ENCODE peak calls at places on chromosomes 13 and 19, in ten cellular contexts. L is psoas muscle; R is CD4-positive, alpha-beta T cell; B is OCI-LY7; C is pancreas; U is H9; E is tibial artery; K is GM12878; V is PC-3; H is RWPE1. S is an unnamed sample.

GRCh38 chr19:55283548-55284393 is at the start of gene BRSK1:
- DNase-seq in L (peak; percentile 53), R (peak; percentile 42), B (peak; percentile 80), C (no peak), U (peak; percentile 89), E (no peak), K (no peak), V (peak; percentile 42), H (no peak), S (no peak)

GRCh38 chr19:6481541-6482342 is at the start of gene DENND1C:
- DNase-seq in L (no peak), R (peak; percentile 71), B (peak; percentile 88), C (no peak), U (peak; percentile 61), E (no peak), K (peak; percentile 45), V (peak; percentile 35), H (no peak), S (no peak)

GRCh38 chr19:53989600-53990533 is 1.6 kb upstream of the CACNG6 start:
- DNase-seq in L (peak; percentile 83), R (no peak), B (no peak), C (no peak), U (no peak), E (no peak), K (no peak), V (no peak), H (no peak), S (no peak)

GRCh38 chr19:47063874-47064273 is 15.4 kb upstream of the TMEM160 start:
- DNase-seq in L (no peak), R (no peak), B (no peak), C (no peak), U (peak; percentile 24), E (no peak), K (no peak), V (no peak), H (no peak), S (no peak)

GRCh38 chr13:107099661-107100060 is 531.7 kb upstream of the ARGLU1 start:
- DNase-seq in L (no peak), R (no peak), B (no peak), C (no peak), U (no peak), E (no peak), K (no peak), V (peak; percentile 28), H (no peak), S (peak; percentile 18)

GRCh38 chr19:10086032-10086903 is at the start of gene SHFL:
- DNase-seq in L (peak; percentile 78), R (peak; percentile 93), B (peak; percentile 81), C (peak; percentile 66), U (peak; percentile 65), E (peak; percentile 67), K (no peak), V (peak; percentile 54), H (peak; percentile 88), S (peak; percentile 43)

GRCh38 chr13:89988206-89988605 is 1359.3 kb upstream of the MIR17HG start:
- DNase-seq in L (no peak), R (no peak), B (no peak), C (no peak), U (no peak), E (no peak), K (no peak), V (no peak), H (no peak), S (no peak)

GRCh38 chr13:113855931-113856715 is 7.8 kb downstream of the GAS6 start:
- DNase-seq in L (no peak), R (no peak), B (no peak), C (peak; percentile 7), U (no peak), E (no peak), K (no peak), V (no peak), H (no peak), S (no peak)

GRCh38 chr13:112722433-112723250 is 32.8 kb downstream of the ATP11A start:
- DNase-seq in L (no peak), R (no peak), B (no peak), C (peak; percentile 74), U (no peak), E (no peak), K (no peak), V (peak; percentile 77), H (peak; percentile 73), S (peak; percentile 77)

GRCh38 chr19:36115453-36116343 is at the start of gene TBCB:
- DNase-seq in L (no peak), R (peak; percentile 91), B (peak; percentile 60), C (no peak), U (no peak), E (peak; percentile 25), K (no peak), V (no peak), H (peak; percentile 66), S (peak; percentile 25)

DNA sequence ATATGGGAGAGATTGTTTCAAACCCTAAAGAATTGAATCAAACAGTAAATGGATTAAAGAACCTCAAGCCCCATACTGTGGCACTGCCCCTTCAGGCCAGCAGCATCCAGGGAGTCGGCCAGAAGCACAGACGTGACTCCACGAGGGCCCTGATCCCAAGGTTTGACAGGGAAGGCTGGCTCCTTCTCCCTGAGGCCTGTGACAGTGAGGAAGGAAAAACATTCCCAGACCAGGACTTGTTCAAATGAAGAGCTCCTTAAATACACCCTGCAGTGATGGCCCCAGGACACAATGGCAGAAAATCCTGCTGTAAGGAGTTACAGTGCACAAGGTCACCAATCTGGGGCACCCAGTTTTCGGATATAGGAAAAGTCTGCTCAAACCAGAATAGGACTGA is 91.0 kb downstream of the COL4A1 start:
- DNase-seq in L (no peak), R (no peak), B (no peak), C (no peak), U (no peak), E (no peak), K (no peak), V (no peak), H (no peak), S (no peak)
- H3K27ac ChIP-seq in L (peak overlapping the region; percentile 53), R (no peak overlapping the region), B (no peak overlapping the region), C (no peak overlapping the region), U (no peak overlapping the region), E (peak overlapping the region; percentile 78), K (no peak overlapping the region), V (no peak overlapping the region), H (no peak overlapping the region), S (no peak overlapping the region)

DNA sequence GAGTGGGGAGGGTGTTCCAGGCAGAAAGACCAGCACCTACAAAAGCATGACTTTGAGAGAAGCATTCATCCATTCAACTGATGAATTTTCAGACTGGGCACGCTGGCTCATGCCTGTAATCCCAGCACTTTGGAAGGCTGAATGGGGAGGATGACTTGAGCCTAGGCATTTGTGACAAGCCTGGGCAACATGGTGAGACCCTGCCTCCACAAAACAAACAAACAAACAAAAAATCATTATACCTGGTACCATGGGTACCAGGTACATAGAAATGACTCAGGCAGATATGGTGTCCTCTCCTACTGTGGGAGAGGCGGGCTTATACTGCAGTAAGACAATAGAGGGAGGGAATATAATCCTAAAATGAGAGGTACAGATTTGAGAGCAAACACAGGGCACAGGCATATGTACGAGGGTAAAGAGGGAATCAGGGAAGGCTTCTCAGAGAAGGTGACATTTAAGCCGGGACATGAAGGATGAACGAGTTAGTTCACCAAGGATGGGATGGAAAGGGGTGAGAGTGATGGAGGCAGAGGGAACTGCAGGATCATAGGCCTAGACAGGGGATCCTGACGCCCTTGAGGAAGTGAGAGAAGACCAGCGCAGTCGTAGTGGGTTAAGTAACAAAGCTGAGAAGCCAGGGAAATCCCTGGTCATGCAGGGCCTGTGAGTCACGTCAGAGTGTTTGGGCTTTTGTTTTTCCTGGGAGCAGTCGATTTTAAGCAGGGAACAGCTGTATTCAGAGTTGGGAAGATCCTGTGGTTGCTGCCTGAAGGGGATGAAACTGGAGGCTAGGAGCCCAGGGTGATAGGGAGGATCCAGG is 2.9 kb downstream of the CYP2S1 start:
- DNase-seq in L (no peak), R (no peak), B (no peak), C (no peak), U (no peak), E (no peak), K (no peak), V (no peak), H (peak; percentile 34), S (peak; percentile 87)
- H3K27ac ChIP-seq in L (no peak overlapping the region), R (no peak overlapping the region), B (no peak overlapping the region), C (no peak overlapping the region), U (no peak overlapping the region), E (no peak overlapping the region), K (no peak overlapping the region), V (no peak overlapping the region), H (peak overlapping the region; percentile 34), S (peak overlapping the region; percentile 80)

GRCh38 chr19:40055832-40056504 is at the start of gene ZNF780B:
- DNase-seq in L (peak; percentile 64), R (peak; percentile 70), B (peak; percentile 79), C (peak; percentile 46), U (peak; percentile 70), E (peak; percentile 57), K (peak; percentile 36), V (peak; percentile 49), H (peak; percentile 63), S (peak; percentile 49)
- H3K27ac ChIP-seq in L (peak within 1 kb of the TSS; percentile 84), R (peak within 1 kb of the TSS; percentile 75), B (peak within 1 kb of the TSS; percentile 8), C (no peak within 1 kb of the TSS), U (no peak within 1 kb of the TSS), E (peak within 1 kb of the TSS; percentile 64), K (peak within 1 kb of the TSS; percentile 69), V (peak within 1 kb of the TSS; percentile 20), H (peak within 1 kb of the TSS; percentile 66), S (peak within 1 kb of the TSS; percentile 7)

GRCh38 chr13:105116966-105117365 is 1418.5 kb downstream of the EFNB2 start:
- DNase-seq in L (no peak), R (no peak), B (no peak), C (no peak), U (no peak), E (no peak), K (no peak), V (no peak), H (no peak), S (no peak)
- H3K27ac ChIP-seq in L (no peak overlapping the region), R (no peak overlapping the region), B (no peak overlapping the region), C (no peak overlapping the region), U (no peak overlapping the region), E (no peak overlapping the region), K (no peak overlapping the region), V (no peak overlapping the region), H (no peak overlapping the region), S (no peak overlapping the region)

GRCh38 chr19:590396-590745 is 690 bp downstream of the HCN2 start:
- DNase-seq in L (no peak), R (peak; percentile 46), B (no peak), C (no peak), U (no peak), E (no peak), K (no peak), V (peak; percentile 11), H (no peak), S (no peak)

GRCh38 chr19:589693-590395 is at the start of gene HCN2:
- DNase-seq in L (no peak), R (no peak), B (no peak), C (no peak), U (no peak), E (no peak), K (no peak), V (no peak), H (no peak), S (no peak)

GRCh38 chr19:590750-591098 is 1.0 kb downstream of the HCN2 start:
- DNase-seq in L (no peak), R (no peak), B (no peak), C (no peak), U (no peak), E (no peak), K (no peak), V (no peak), H (no peak), S (no peak)

GRCh38 chr19:588758-589692 is 656 bp upstream of the HCN2 start:
- DNase-seq in L (no peak), R (no peak), B (peak; percentile 55), C (no peak), U (peak; percentile 54), E (no peak), K (no peak), V (no peak), H (no peak), S (no peak)

GRCh38 chr19:588093-588742 is 1.5 kb upstream of the HCN2 start:
- DNase-seq in L (no peak), R (peak; percentile 67), B (peak; percentile 49), C (peak; percentile 43), U (peak; percentile 92), E (no peak), K (no peak), V (peak; percentile 78), H (no peak), S (no peak)
- H3K27ac ChIP-seq in L (no peak overlapping the region), R (no peak overlapping the region), B (no peak overlapping the region), C (no peak overlapping the region), U (no peak overlapping the region), E (no peak overlapping the region), K (no peak overlapping the region), V (no peak overlapping the region), H (peak overlapping the region; percentile 57), S (no peak overlapping the region)

S was measured in foreskin keratinocyte.